ENCODE peak calls at places on chromosomes 6 and 20, in four cellular contexts. R, P, H and C are unnamed samples. For H3K4me1, the result is how much of the 10 kb centered on the place peaks cover.

GRCh38 chr6:169326067-169326799 is 72.6 kb upstream of the THBS2 start:
- DNase-seq in P (peak), R (no peak), H (no peak), C (no peak)

GRCh38 chr6:30325150-30325872 is 1.4 kb upstream of the TRIM39 start:
- DNase-seq in P (peak), R (peak), H (peak), C (peak)

GRCh38 chr6:27273783-27274182 is 26.3 kb downstream of the PRSS16 start:
- DNase-seq in R (no peak), H (no peak), P (no peak), C (no peak)

GRCh38 chr20:61442075-61442670 is 190.1 kb downstream of the CDH4 start:
- DNase-seq in P (no peak), H (peak), R (no peak), C (no peak)

GRCh38 chr6:85961746-85962145 is 319.1 kb upstream of the SYNCRIP start:
- DNase-seq in P (no peak), R (no peak), H (no peak), C (no peak)

GRCh38 chr6:161444464-161444863 is 170.6 kb upstream of the AGPAT4 start:
- DNase-seq in H (no peak), P (no peak), R (no peak), C (no peak)

GRCh38 chr6:85864453-85865401 is 222.0 kb upstream of the SYNCRIP start:
- DNase-seq in P (no peak), H (peak), R (no peak), C (no peak)

GRCh38 chr6:6392214-6393068 is 72.0 kb upstream of the F13A1 start:
- DNase-seq in P (no peak), H (no peak), R (no peak), C (no peak)

GRCh38 chr20:64072664-64073063 is 6.7 kb downstream of the RGS19 start:
- DNase-seq in R (no peak), H (no peak), P (no peak), C (no peak)

GRCh38 chr6:159128978-159129377 is 40.2 kb upstream of the FNDC1 start:
- DNase-seq in R (no peak), H (no peak), P (no peak), C (no peak)
- H3K4me1 ChIP-seq in R (under half), H (under half), P (under half), C (under half)

GRCh38 chr20:57582029-57582378 is 21.1 kb downstream of the PCK1 start:
- DNase-seq in R (no peak), H (no peak), P (no peak), C (no peak)
- H3K4me1 ChIP-seq in R (under half), H (under half), P (under half), C (under half)

GRCh38 chr6:165644586-165645266 is 18.3 kb downstream of the PDE10A start:
- DNase-seq in R (no peak), P (no peak), H (no peak), C (no peak)

GRCh38 chr6:165643015-165643414 is 20.0 kb downstream of the PDE10A start:
- DNase-seq in H (no peak), R (no peak), P (no peak), C (no peak)

GRCh38 chr6:165646484-165646883 is 16.6 kb downstream of the PDE10A start:
- DNase-seq in H (no peak), P (no peak), R (no peak), C (no peak)

GRCh38 chr6:165647041-165647440 is 16.0 kb downstream of the PDE10A start:
- DNase-seq in P (no peak), R (no peak), H (no peak), C (no peak)

DNA sequence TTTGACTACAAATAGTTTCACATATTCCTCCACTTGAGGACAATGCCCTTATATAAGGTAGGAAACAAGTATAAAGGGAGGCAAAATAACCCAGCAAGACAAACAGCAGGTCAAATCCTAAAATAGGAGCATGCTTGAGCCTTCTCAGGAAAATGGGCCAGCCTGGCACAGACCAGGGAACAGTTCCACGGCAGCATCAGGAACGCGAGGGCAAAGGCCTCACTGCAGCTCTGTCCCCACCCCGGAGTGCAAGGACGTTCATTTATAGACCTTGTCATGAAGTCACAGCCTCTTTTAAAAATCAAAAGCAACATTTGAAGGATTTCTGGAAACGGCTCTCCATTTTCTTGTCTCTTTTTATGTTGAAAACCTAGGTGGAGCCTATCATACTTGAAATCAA is 17.1 kb downstream of the PDE10A start:
- DNase-seq in H (no peak), R (no peak), P (no peak), C (no peak)
- H3K4me1 ChIP-seq in H (under half), R (under half), P (under half), C (under half)

DNA sequence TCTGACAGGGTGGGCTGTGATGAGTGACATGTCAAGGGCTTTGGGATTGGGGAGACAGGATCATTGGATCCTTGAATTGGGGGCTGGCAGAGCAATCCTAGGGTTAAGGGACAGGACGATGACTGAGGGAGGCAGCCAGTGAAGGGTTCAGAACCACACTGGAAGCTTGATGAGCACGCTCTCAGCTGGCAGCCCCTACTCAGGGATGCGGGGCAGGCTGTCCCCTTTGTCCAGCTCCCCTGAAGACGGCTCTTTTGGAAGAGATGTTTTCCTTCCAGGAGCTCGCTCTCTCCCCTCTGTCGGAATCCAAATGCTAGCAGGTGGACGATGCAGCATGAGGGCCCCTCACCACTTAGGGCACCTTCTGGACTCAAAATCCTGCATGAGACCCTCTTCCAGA is 8.4 kb downstream of the TGM3 start:
- DNase-seq in P (no peak), H (no peak), R (no peak), C (no peak)
- H3K4me1 ChIP-seq in P (under half), H (under half), R (under half), C (under half)